ENCODE peak calls at places on chromosome 6, in seven cellular contexts. I, C, N, G, P, F and T are unnamed samples.

GRCh38 chr6:105781248-105781647 is 304.9 kb upstream of the PRDM1 start:
- DNase-seq in F (no peak), G (no peak), P (no peak), C (no peak), N (peak; percentile 47), I (no peak), T (peak; percentile 6)

GRCh38 chr6:79307321-79308036 is 73.0 kb upstream of the HMGN3 start:
- DNase-seq in F (no peak), G (no peak), P (no peak), C (no peak), N (no peak), I (no peak), T (no peak)

GRCh38 chr6:26020983-26021349 is 58.4 kb downstream of the TRIM38 start:
- DNase-seq in P (peak; percentile 88), I (peak; percentile 89), G (peak; percentile 71), C (peak; percentile 73), N (peak; percentile 72), F (peak; percentile 62), T (peak; percentile 26)

GRCh38 chr6:35600659-35601125 is 88.0 kb upstream of the TULP1 start:
- DNase-seq in F (no peak), G (peak; percentile 64), N (no peak), P (no peak), C (no peak), I (no peak), T (no peak)

GRCh38 chr6:121838842-121839241 is 403.4 kb downstream of the GJA1 start:
- DNase-seq in C (peak; percentile 74), G (peak; percentile 96), P (no peak), I (no peak), N (no peak), F (no peak), T (no peak)

GRCh38 chr6:132598473-132598872 is 8.9 kb upstream of the TAAR5 start:
- DNase-seq in F (no peak), G (peak; percentile 2), C (no peak), P (no peak), I (no peak), N (peak; percentile 44), T (no peak)

GRCh38 chr6:38012573-38012972 is 193.0 kb downstream of the ZFAND3 start:
- DNase-seq in I (no peak), C (peak; percentile 77), F (no peak), P (no peak), G (peak; percentile 70), N (peak; percentile 44), T (no peak)

GRCh38 chr6:145562771-145563615 is 172.3 kb downstream of the EPM2A start:
- DNase-seq in C (no peak), P (no peak), F (no peak), I (no peak), N (no peak), G (no peak), T (no peak)

GRCh38 chr6:116087437-116088027 is 13.1 kb upstream of the NT5DC1 start:
- DNase-seq in P (no peak), G (no peak), C (peak; percentile 39), N (no peak), F (no peak), I (no peak), T (no peak)

GRCh38 chr6:110529355-110529754 is 52.9 kb upstream of the SLC22A16 start:
- DNase-seq in I (no peak), G (peak; percentile 50), C (peak; percentile 68), F (no peak), P (no peak), N (no peak), T (no peak)

GRCh38 chr6:105211831-105212230 is 32.0 kb upstream of the POPDC3 start:
- DNase-seq in C (peak; percentile 56), N (no peak), G (no peak), P (no peak), I (no peak), F (no peak), T (no peak)

GRCh38 chr6:45432944-45433343 is 55.2 kb upstream of the SUPT3H start:
- DNase-seq in C (peak; percentile 79), N (no peak), F (no peak), P (no peak), G (peak; percentile 71), I (no peak), T (no peak)

GRCh38 chr6:133774356-133774755 is 114.6 kb upstream of the TCF21 start:
- DNase-seq in C (peak; percentile 37), P (no peak), F (no peak), G (peak; percentile 63), N (no peak), I (no peak), T (no peak)

GRCh38 chr6:149012040-149012545 is 265.3 kb downstream of the UST start:
- DNase-seq in P (no peak), I (no peak), C (peak; percentile 96), G (peak; percentile 91), F (no peak), N (peak; percentile 65), T (no peak)

GRCh38 chr6:90294989-90295853 is 1.4 kb downstream of the BACH2 start:
- DNase-seq in F (peak; percentile 32), I (peak; percentile 65), C (peak; percentile 65), G (peak; percentile 43), P (peak; percentile 90), N (no peak), T (peak; percentile 50)

GRCh38 chr6:90088009-90088408 is 193.7 kb downstream of the GJA10 start:
- DNase-seq in G (peak; percentile 71), I (no peak), F (no peak), P (no peak), C (peak; percentile 91), N (no peak), T (no peak)

GRCh38 chr6:11929451-11929850 is 82.7 kb upstream of the HIVEP1 start:
- DNase-seq in C (no peak), F (no peak), I (no peak), P (no peak), N (no peak), G (peak; percentile 20), T (no peak)

GRCh38 chr6:11925805-11926204 is 86.3 kb upstream of the HIVEP1 start:
- DNase-seq in C (no peak), P (no peak), F (no peak), G (no peak), I (no peak), N (no peak), T (no peak)

GRCh38 chr6:11930240-11930639 is 81.9 kb upstream of the HIVEP1 start:
- DNase-seq in G (no peak), F (no peak), I (no peak), C (no peak), N (no peak), P (no peak), T (no peak)

GRCh38 chr6:11931296-11932035 is 80.6 kb upstream of the HIVEP1 start:
- DNase-seq in P (no peak), N (no peak), I (no peak), C (no peak), G (no peak), F (no peak), T (no peak)

DNA sequence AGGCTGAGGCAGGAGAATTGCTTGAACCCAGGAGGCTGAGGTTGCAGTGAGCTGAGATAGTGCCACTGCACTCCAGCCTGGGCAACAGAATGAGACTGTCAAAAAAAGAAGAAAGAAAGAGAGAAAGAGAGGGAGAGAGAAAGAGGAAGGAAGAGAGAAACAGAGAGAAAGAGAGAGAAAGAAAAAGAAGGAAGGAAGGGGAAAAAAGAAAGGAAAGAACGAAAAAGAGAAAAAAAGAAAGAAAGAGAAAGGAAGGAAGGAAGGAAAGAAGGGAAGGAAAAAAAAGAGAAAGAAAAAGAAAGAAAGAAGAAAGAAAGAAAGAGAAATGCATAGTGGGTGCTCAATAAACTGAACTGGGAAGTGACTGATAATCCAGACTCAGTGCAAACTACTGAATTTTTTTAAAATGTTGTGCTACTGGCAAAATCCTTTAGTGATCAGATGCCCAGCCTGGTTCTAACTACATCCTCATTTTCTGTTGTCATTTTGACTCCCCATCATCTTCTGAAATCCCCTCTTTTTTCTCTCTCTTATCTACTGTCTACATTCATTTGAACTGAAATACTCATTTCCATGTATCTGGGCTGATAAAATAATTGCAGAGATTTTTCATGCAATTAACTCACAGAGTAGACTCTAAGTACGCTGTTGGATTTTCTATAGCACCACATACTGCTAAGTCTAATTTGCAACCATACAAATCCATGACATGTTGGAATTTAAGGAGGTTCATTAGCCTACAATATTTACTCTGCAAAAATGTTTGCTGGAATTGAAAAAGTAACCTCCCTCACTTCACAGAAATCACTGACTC is 85.3 kb upstream of the HIVEP1 start:
- DNase-seq in F (no peak), I (no peak), N (no peak), P (no peak), C (no peak), G (no peak), T (no peak)
- TF ChIP-seq CTCF in F (no peak), I (no peak), N (no peak), P (no peak), C (no peak), G (no peak), T (no peak)

GRCh38 chr6:119541132-119541905 is 191.8 kb upstream of the MAN1A1 start:
- DNase-seq in G (peak; percentile 97), F (no peak), N (peak; percentile 88), P (no peak), C (peak; percentile 100), I (no peak), T (no peak)
- H3K27ac ChIP-seq in G (no peak overlapping the region), F (peak overlapping the region; percentile 8), N (peak overlapping the region; percentile 42), P (no peak overlapping the region), C (peak overlapping the region; percentile 80), I (peak overlapping the region; percentile 58), T (no peak overlapping the region)

GRCh38 chr6:22789315-22789714 is 219.9 kb downstream of the HDGFL1 start:
- DNase-seq in I (no peak), P (no peak), C (no peak), G (no peak), N (no peak), F (no peak), T (no peak)

GRCh38 chr6:22800451-22800850 is 231.1 kb downstream of the HDGFL1 start:
- DNase-seq in P (no peak), I (no peak), N (no peak), G (no peak), C (no peak), F (no peak), T (no peak)

DNA sequence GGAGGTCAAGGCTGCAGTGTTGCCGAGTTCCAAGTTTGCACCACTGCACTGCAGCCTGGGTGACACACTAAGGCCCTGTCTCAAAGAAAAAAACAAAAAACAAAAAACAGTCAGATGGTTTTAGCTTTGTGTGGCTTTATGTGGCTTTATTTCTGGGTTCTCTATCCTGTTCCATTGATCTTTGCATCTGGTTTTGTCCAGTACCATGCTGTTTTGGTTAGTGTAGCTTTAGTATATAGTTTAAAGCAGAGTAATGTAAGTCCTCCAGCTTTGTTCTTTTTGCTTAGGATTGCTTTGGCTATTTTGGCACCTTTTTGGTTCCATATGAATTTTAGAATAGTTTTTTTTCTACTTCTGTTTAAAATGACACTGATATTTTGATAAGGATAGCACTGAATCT is 225.5 kb downstream of the HDGFL1 start:
- DNase-seq in F (no peak), C (no peak), I (no peak), N (no peak), P (no peak), G (no peak), T (no peak)
- H3K9me3 ChIP-seq in F (no peaks in the 10 kb centered on the region), C (no peaks in the 10 kb centered on the region), I (peaks cover 6% of the 10 kb centered on the region), N (peaks cover 8% of the 10 kb centered on the region), P (peaks cover 5% of the 10 kb centered on the region), G (no peaks in the 10 kb centered on the region), T (peaks cover 7% of the 10 kb centered on the region)

DNA sequence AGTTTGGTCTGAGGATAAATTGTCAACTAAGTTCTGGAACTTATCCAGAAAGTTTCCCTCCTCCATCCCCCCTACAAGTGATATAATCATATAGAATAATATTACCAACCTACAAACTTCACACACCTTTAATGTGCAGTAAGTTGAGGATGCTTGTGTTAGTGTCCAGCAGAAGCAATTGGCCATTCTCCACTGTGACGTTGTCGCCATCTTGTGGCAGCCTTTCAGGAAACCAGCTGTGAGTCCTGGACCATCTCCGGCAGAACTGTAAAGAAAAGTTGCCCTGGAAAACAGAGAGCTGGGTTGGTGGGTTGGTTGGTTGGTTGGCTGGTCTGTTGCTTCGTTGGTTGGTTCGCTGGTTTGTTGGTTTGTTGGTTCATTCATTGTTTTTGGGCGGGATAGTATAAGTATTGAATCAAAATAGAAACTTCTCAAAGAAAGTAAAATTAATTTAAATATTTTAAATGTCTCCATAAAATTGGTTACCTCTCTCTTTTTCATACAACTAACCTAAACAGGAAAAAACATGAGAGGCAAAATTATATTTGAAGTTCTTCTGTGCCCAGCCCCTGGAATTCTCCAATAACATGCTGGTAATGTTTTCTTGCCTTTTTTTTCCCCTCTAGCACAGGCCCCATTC is 127.5 kb downstream of the PKHD1 start:
- DNase-seq in G (peak; percentile 71), N (peak; percentile 43), F (peak; percentile 34), C (peak; percentile 60), P (no peak), I (peak; percentile 64), T (no peak)
- TF ChIP-seq CTCF in G (peak; percentile 81), N (peak; percentile 34), F (peak; percentile 59), C (peak; percentile 82), P (peak; percentile 56), I (peak; percentile 50), T (no peak)